ENCODE peak calls at places on chromosomes 6 and 20, in five cellular contexts. T is A549, W is astrocyte of the spinal cord, P is ovary, J is fibroblast of pulmonary artery. K is an unnamed sample.

GRCh38 chr6:154462425-154462824 is 48.1 kb downstream of the CNKSR3 start:
- DNase-seq in P (no peak), T (no peak), J (no peak), W (no peak), K (no peak)

GRCh38 chr20:58470336-58470978 is 44.7 kb downstream of the APCDD1L start:
- DNase-seq in P (no peak), J (no peak), T (no peak), W (no peak), K (no peak)

GRCh38 chr6:75368864-75369402 is 84.3 kb upstream of the TMEM30A start:
- DNase-seq in W (no peak), J (no peak), T (no peak), P (no peak), K (no peak)

GRCh38 chr6:35602133-35602946 is 86.4 kb downstream of the FKBP5 start:
- DNase-seq in J (peak), P (no peak), W (no peak), T (no peak), K (peak)

GRCh38 chr6:1873781-1874180 is 264.1 kb downstream of the FOXC1 start:
- DNase-seq in W (no peak), P (no peak), J (no peak), T (no peak), K (no peak)

GRCh38 chr20:54133434-54134427 is 40.1 kb downstream of the CYP24A1 start:
- DNase-seq in P (no peak), T (peak), W (no peak), J (peak), K (no peak)

GRCh38 chr20:33159713-33160112 is 8.2 kb upstream of the BPIFA2 start:
- DNase-seq in J (no peak), P (no peak), T (no peak), W (no peak), K (no peak)

GRCh38 chr6:105993769-105994521 is 92.2 kb upstream of the PRDM1 start:
- DNase-seq in T (no peak), W (peak), P (peak), J (peak), K (peak)

GRCh38 chr6:163323719-163324118 is 90.8 kb upstream of the QKI start:
- DNase-seq in T (no peak), J (no peak), W (no peak), P (no peak), K (no peak)

GRCh38 chr20:24877652-24878051 is 71.4 kb upstream of the CST7 start:
- DNase-seq in J (no peak), P (no peak), T (no peak), W (no peak), K (no peak)

GRCh38 chr6:69555239-69555638 is 241.6 kb downstream of the LMBRD1 start:
- DNase-seq in P (no peak), J (no peak), T (no peak), W (no peak), K (no peak)

GRCh38 chr6:21115111-21115510 is 478.4 kb upstream of the SOX4 start:
- DNase-seq in P (peak), J (peak), T (no peak), W (peak), K (no peak)

GRCh38 chr6:112833546-112834215 is 486.6 kb downstream of the RFPL4B start:
- DNase-seq in P (no peak), T (no peak), W (peak), J (peak), K (no peak)

GRCh38 chr6:154243793-154244768 is 112.5 kb downstream of the IPCEF1 start:
- DNase-seq in T (no peak), J (no peak), P (no peak), W (no peak), K (no peak)

GRCh38 chr6:16633961-16634360 is 127.3 kb downstream of the ATXN1 start:
- DNase-seq in T (no peak), W (no peak), P (no peak), J (no peak), K (no peak)

GRCh38 chr6:44593539-44593944 is 206.0 kb downstream of the CDC5L start:
- DNase-seq in T (peak), W (peak), P (no peak), J (peak), K (peak)

GRCh38 chr20:63004607-63005211 is 2.1 kb downstream of the BHLHE23 start:
- DNase-seq in W (no peak), P (no peak), T (no peak), J (no peak), K (peak)

GRCh38 chr6:170500955-170501590 is 52.0 kb downstream of the PSMB1 start:
- DNase-seq in P (no peak), T (no peak), W (no peak), J (no peak), K (no peak)

GRCh38 chr20:12207875-12208274 is 290.2 kb downstream of the BTBD3 start:
- DNase-seq in W (peak), T (peak), P (no peak), J (peak), K (peak)

GRCh38 chr6:85594197-85594930 is 706 bp upstream of the SNX14 start:
- DNase-seq in W (no peak), P (no peak), J (peak), T (no peak), K (no peak)

GRCh38 chr6:128487746-128488145 is 32.7 kb downstream of the PTPRK start:
- DNase-seq in T (no peak), J (peak), P (no peak), W (peak), K (no peak)

GRCh38 chr6:128491041-128491642 is 29.3 kb downstream of the PTPRK start:
- DNase-seq in W (peak), P (no peak), T (no peak), J (peak), K (no peak)

GRCh38 chr6:128482642-128483041 is 37.8 kb downstream of the PTPRK start:
- DNase-seq in P (no peak), W (no peak), T (no peak), J (no peak), K (no peak)

GRCh38 chr6:128483472-128484135 is 36.8 kb downstream of the PTPRK start:
- DNase-seq in J (no peak), P (no peak), T (no peak), W (no peak), K (no peak)

DNA sequence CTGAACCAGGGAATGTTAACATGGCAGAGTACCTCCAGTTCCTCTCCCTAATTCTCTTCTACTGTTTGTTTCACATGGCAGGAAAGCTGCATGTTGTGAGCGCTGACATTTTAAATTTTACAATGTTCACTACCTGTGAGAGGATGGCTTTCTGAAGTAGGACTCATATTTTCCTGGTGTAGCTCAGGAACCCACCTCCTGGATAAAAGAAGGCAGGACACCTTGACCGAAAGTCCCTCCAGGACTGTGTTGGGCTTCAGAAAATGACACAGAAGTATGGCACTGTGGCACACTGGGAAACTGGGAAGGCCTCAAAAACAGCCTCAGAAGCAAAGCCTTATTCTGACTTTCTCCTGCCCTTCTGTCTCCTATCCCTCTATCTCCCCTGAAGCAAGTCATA is 33.3 kb downstream of the PTPRK start:
- DNase-seq in P (no peak), J (no peak), W (no peak), T (no peak), K (no peak)
- TF ChIP-seq CTCF in P (no peak), J (peak), W (peak), T (no peak), K (no peak)

GRCh38 chr6:6725120-6725833 is 136.8 kb downstream of the LY86 start:
- DNase-seq in T (no peak), J (no peak), W (no peak), P (no peak), K (peak)
- H3K4me3 ChIP-seq in T (no peak), J (peak), W (peak), P (peak), K (peak)

GRCh38 chr20:47353224-47353696 is 3.2 kb downstream of the ZMYND8 start:
- DNase-seq in T (no peak), P (no peak), J (no peak), W (no peak), K (no peak)

GRCh38 chr20:47352332-47353223 is 3.9 kb downstream of the ZMYND8 start:
- DNase-seq in T (peak), J (peak), W (peak), P (peak), K (no peak)

GRCh38 chr20:47354388-47354709 is 2.1 kb downstream of the ZMYND8 start:
- DNase-seq in J (no peak), P (no peak), T (no peak), W (no peak), K (no peak)

GRCh38 chr20:47354710-47355488 is 1.6 kb downstream of the ZMYND8 start:
- DNase-seq in P (no peak), J (peak), T (peak), W (peak), K (peak)

DNA sequence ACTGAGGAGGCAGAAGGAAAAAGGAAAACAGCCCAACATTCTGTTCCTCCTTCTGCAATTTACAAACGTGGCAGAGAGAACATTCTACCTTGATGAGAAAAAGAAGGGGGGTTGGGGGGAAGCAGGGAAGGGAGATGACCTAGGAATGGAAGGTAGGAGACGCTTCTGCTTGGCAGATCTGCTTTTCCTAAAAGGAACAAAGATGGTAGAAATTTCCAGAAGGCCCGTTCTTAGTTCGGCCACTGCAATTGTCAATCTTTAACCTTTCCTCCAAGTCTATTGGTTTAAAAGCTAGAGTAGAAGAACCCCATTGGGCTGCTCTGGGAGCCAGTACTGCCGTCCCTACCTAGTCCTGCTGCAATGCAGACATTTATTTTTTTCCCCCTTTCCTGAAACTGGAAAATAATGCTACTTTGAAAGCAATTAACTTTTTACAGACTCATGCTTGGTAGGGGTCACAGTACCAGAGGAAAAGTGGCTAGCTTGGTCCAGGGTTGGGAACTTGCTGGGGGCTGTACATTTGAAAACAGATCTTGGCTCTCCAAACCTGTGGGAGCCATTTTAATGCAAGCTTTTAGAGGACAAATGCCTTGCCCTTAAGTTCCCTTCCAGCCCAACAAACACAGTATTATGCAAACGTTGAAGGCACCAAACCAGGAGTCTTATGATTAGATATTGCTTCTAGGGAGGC is 2.7 kb downstream of the ZMYND8 start:
- DNase-seq in P (no peak), W (peak), T (no peak), J (peak), K (peak)
- TF ChIP-seq CTCF in P (no peak), W (no peak), T (no peak), J (no peak), K (no peak)

DNA sequence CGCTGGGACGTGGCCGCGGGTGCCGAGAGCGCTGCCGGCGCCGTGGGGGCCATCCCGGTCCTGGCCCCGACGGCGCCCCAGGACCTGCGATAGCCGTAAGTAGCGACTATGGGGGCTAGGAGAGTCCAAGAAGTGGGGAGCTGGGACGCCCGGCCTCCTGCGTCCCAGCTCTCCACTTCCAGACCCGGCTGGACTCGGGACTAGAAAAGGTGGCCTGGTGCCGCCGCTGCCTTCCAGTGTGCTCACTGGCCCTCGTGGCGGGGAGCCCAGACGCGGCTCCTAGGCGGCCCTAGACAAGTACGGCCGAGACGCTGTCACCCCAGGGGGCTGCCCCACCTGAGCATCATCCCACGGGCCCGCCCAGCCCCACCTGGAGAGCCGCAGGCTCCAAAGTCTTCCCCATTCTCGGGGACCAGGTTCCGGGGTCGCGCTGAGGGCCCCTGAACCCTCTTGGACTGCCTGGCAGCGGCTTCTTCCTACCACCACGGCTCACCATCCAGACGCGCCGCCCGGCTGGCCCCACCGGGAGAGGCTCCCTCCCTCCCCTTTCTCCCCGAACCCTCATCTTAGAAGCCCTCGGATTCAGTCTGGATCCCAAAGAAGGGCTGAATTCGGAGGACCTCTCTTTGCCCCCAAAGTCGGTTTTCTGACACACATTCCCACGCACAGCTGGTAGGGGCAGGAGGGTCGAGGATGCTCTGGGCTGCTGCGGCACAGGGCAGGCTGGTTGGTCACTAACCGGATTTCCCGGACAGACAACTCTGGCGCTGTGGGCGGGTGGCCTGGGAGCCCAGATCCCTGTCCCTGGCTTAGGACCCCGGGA is 878 bp upstream of the MDFI start:
- DNase-seq in T (no peak), P (no peak), J (no peak), W (no peak), K (no peak)
- H3K4me3 ChIP-seq in T (peak), P (peak), J (peak), W (peak), K (no peak)

GRCh38 chr6:26502169-26502568 is 2.1 kb downstream of the BTN1A1 start:
- DNase-seq in P (no peak), W (no peak), T (no peak), J (no peak), K (no peak)
- TF ChIP-seq CTCF in P (no peak), W (no peak), T (no peak), J (no peak), K (no peak)

GRCh38 chr6:123788319-123788718 is 15.3 kb upstream of the NKAIN2 start:
- DNase-seq in T (no peak), J (no peak), W (no peak), P (no peak), K (no peak)
- H3K4me3 ChIP-seq in T (no peak), J (no peak), W (no peak), P (no peak), K (no peak)

GRCh38 chr6:49570474-49571079 is 20.1 kb downstream of the C6orf141 start:
- DNase-seq in J (peak), T (peak), W (peak), P (no peak), K (no peak)
- TF ChIP-seq CTCF in J (peak), T (peak), W (peak), P (no peak), K (no peak)

DNA sequence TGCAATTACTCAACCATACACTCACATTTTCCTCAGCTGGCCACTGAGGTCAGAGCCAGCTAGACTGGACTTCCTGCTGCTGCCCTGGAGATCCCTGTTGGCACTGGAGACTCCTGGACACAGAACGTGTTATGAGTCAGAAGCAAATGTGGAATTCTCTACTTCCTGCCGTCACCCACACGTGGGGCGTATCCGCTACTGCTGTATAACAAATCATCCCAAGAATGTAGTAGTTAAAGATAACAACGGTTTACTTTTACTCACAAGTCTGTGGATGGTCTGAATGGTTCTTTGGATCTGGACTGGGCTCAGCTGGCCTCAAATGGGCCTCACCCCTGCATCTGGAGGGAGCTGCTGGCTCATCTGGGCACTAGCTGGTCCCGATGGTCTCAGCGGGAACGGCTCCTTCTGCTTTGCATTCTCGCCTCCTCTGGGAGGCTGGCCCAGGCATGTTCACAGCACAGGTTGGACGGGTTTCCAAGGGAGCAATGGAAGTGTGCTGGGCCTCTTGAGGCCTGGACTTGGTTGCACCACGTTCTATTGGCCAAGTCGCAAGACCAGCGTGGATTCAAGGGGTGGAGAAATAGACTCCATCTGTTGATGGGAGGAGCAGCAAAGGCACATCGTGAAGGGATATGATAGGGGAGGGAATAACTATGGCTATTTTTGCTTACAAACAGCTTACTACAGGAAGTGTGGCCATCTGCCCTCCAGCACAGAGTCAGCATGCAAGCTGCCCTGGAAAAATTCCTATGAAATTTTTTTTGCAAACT is 118.5 kb downstream of the SNX5 start:
- DNase-seq in T (peak), J (peak), W (peak), P (peak), K (no peak)
- H3K4me3 ChIP-seq in T (no peak), J (peak), W (no peak), P (no peak), K (no peak)

K was measured in NB4.